ENCODE peak calls at places on chromosomes 1 and 21, in six cellular contexts. Q is PC-3, S is neuronal stem cell, E is trophoblast cell, I is endothelial cell of umbilical vein, P is K562. B is an unnamed sample.

GRCh38 chr1:40625076-40625475 is 40.4 kb downstream of the RIMS3 start:
- DNase-seq in E (no peak), S (no peak), P (no peak), Q (peak; percentile 48), I (no peak), B (no peak)

GRCh38 chr1:193674292-193674944 is 488.0 kb upstream of the B3GALT2 start:
- DNase-seq in P (no peak), Q (peak; percentile 18), S (no peak), I (peak; percentile 51), E (no peak), B (no peak)

GRCh38 chr1:217977943-217978342 is 307.1 kb upstream of the RRP15 start:
- DNase-seq in P (no peak), E (no peak), I (no peak), S (no peak), Q (no peak), B (no peak)

GRCh38 chr1:25573591-25573930 is 30.2 kb downstream of the LDLRAP1 start:
- DNase-seq in E (peak; percentile 86), S (no peak), P (no peak), I (no peak), Q (peak; percentile 22), B (no peak)

GRCh38 chr1:117586747-117587478 is 18.9 kb upstream of the TENT5C start:
- DNase-seq in I (no peak), P (no peak), E (peak; percentile 51), S (no peak), Q (no peak), B (no peak)

GRCh38 chr1:39047374-39048229 is 21.5 kb downstream of the NDUFS5 start:
- DNase-seq in Q (peak; percentile 20), S (no peak), I (peak; percentile 87), P (peak; percentile 65), E (peak; percentile 94), B (no peak)

GRCh38 chr1:143691400-143691891 is 280.3 kb downstream of the FAM72C start:
- DNase-seq in E (no peak), S (no peak), I (no peak), Q (peak; percentile 11), P (no peak), B (no peak)

GRCh38 chr1:211331011-211331709 is 4.5 kb downstream of the TRAF5 start:
- DNase-seq in E (no peak), P (no peak), I (no peak), Q (peak; percentile 85), S (no peak), B (no peak)

GRCh38 chr21:33126569-33126968 is 56.6 kb downstream of the OLIG1 start:
- DNase-seq in E (no peak), I (no peak), S (no peak), Q (no peak), P (no peak), B (no peak)

GRCh38 chr1:187474266-187474665 is 645.5 kb downstream of the PLA2G4A start:
- DNase-seq in E (peak; percentile 7), Q (peak; percentile 41), I (peak; percentile 40), P (no peak), S (no peak), B (no peak)

GRCh38 chr1:172180886-172181285 is 239.6 kb upstream of the C1orf105 start:
- DNase-seq in S (no peak), P (no peak), I (peak; percentile 75), Q (no peak), E (peak; percentile 4), B (peak; percentile 85)

GRCh38 chr1:201535778-201536245 is 3.1 kb upstream of the NAV1 start:
- DNase-seq in E (peak; percentile 30), I (no peak), Q (no peak), S (no peak), P (no peak), B (no peak)

GRCh38 chr1:172484252-172484651 is 40.4 kb upstream of the PIGC start:
- DNase-seq in E (peak; percentile 87), I (no peak), Q (peak; percentile 98), P (no peak), S (no peak), B (no peak)

GRCh38 chr21:36654341-36654740 is 44.6 kb upstream of the SIM2 start:
- DNase-seq in S (no peak), Q (no peak), E (no peak), P (no peak), I (no peak), B (no peak)

GRCh38 chr1:201626629-201627275 is 87.8 kb downstream of the NAV1 start:
- DNase-seq in Q (no peak), I (no peak), P (no peak), E (no peak), S (no peak), B (no peak)

GRCh38 chr1:53365405-53366063 is 37.7 kb upstream of the LRP8 start:
- DNase-seq in P (no peak), E (no peak), I (no peak), S (no peak), Q (no peak), B (no peak)

GRCh38 chr21:46001821-46002681 is 20.5 kb downstream of the COL6A1 start:
- DNase-seq in P (no peak), I (no peak), E (no peak), S (no peak), Q (no peak), B (no peak)

GRCh38 chr1:93345633-93346471 is at the start of gene DR1:
- DNase-seq in E (peak; percentile 91), Q (peak; percentile 94), S (peak; percentile 87), P (peak; percentile 93), I (peak; percentile 94), B (peak; percentile 71)

GRCh38 chr21:17976139-17976538 is 157.0 kb upstream of the C21orf91 start:
- DNase-seq in P (no peak), E (peak; percentile 20), I (no peak), Q (no peak), S (no peak), B (no peak)

GRCh38 chr1:54651608-54652007 is 10.0 kb downstream of the MROH7 start:
- DNase-seq in P (no peak), I (no peak), E (no peak), S (no peak), Q (no peak), B (no peak)

GRCh38 chr1:8154621-8155052 is 128.5 kb upstream of the ERRFI1 start:
- DNase-seq in I (no peak), S (peak; percentile 5), E (peak; percentile 49), Q (peak; percentile 80), P (no peak), B (no peak)

GRCh38 chr1:44237721-44238457 is 24.6 kb downstream of the DMAP1 start:
- DNase-seq in Q (no peak), I (peak; percentile 40), S (peak; percentile 66), E (peak; percentile 36), P (peak; percentile 96), B (no peak)

GRCh38 chr1:50705699-50706098 is 254.4 kb downstream of the FAF1 start:
- DNase-seq in S (no peak), I (no peak), Q (no peak), P (no peak), E (no peak), B (no peak)

GRCh38 chr1:41557751-41558455 is 73.4 kb upstream of the EDN2 start:
- DNase-seq in S (no peak), E (no peak), P (no peak), Q (no peak), I (no peak), B (no peak)

GRCh38 chr1:167491586-167492408 is 26.5 kb downstream of the CD247 start:
- DNase-seq in I (no peak), Q (no peak), E (peak; percentile 41), P (no peak), S (no peak), B (peak; percentile 77)

GRCh38 chr1:100972185-100972584 is 53.4 kb downstream of the DPH5 start:
- DNase-seq in I (no peak), Q (no peak), P (no peak), S (no peak), E (no peak), B (no peak)

GRCh38 chr1:91757760-91758545 is 128.0 kb downstream of the TGFBR3 start:
- DNase-seq in S (no peak), Q (no peak), E (peak; percentile 42), P (no peak), I (no peak), B (no peak)

GRCh38 chr1:65256860-65257719 is 52.3 kb upstream of the DNAJC6 start:
- DNase-seq in I (no peak), Q (no peak), S (no peak), P (no peak), E (peak; percentile 78), B (no peak)

GRCh38 chr1:45542591-45542990 is 8.0 kb upstream of the AKR1A1 start:
- DNase-seq in S (no peak), Q (no peak), E (peak; percentile 90), I (no peak), P (no peak), B (no peak)

GRCh38 chr1:115706774-115707425 is 61.6 kb downstream of the CASQ2 start:
- DNase-seq in P (peak; percentile 67), Q (peak; percentile 71), E (peak; percentile 81), I (peak; percentile 39), S (peak; percentile 64), B (peak; percentile 8)

GRCh38 chr1:225820522-225821120 is 10.7 kb downstream of the EPHX1 start:
- DNase-seq in S (no peak), I (no peak), P (no peak), E (no peak), Q (peak; percentile 64), B (no peak)

GRCh38 chr1:212452323-212453155 is 19.8 kb downstream of the NENF start:
- DNase-seq in E (no peak), S (no peak), P (no peak), I (peak; percentile 48), Q (no peak), B (no peak)
- H3K4me2 ChIP-seq in E (no peak overlapping the region), S (no peak overlapping the region), P (no peak overlapping the region), I (no peak overlapping the region), Q (no peak overlapping the region), B (no peak overlapping the region)

GRCh38 chr1:228343211-228343661 is 63.4 kb downstream of the TRIM11 start:
- DNase-seq in Q (no peak), S (no peak), E (no peak), I (no peak), P (no peak), B (no peak)

GRCh38 chr1:228342627-228343210 is 63.9 kb downstream of the TRIM11 start:
- DNase-seq in I (no peak), P (no peak), Q (no peak), E (no peak), S (no peak), B (no peak)

GRCh38 chr1:228346731-228347130 is 59.9 kb downstream of the TRIM11 start:
- DNase-seq in P (no peak), E (no peak), I (no peak), S (no peak), Q (no peak), B (no peak)

GRCh38 chr1:228345201-228345930 is 61.3 kb downstream of the TRIM11 start:
- DNase-seq in E (no peak), Q (no peak), S (no peak), I (no peak), P (no peak), B (no peak)

GRCh38 chr1:228344631-228345072 is 62.0 kb downstream of the TRIM11 start:
- DNase-seq in I (no peak), Q (peak; percentile 22), P (no peak), S (no peak), E (peak; percentile 56), B (no peak)
- H3K4me2 ChIP-seq in I (no peak overlapping the region), Q (no peak overlapping the region), P (no peak overlapping the region), S (no peak overlapping the region), E (no peak overlapping the region), B (no peak overlapping the region)

GRCh38 chr1:241292973-241293372 is 64.0 kb downstream of the RGS7 start:
- DNase-seq in E (no peak), Q (peak; percentile 52), P (no peak), I (no peak), S (no peak), B (no peak)
- H3K4me2 ChIP-seq in E (no peak overlapping the region), Q (no peak overlapping the region), P (no peak overlapping the region), I (no peak overlapping the region), S (no peak overlapping the region), B (no peak overlapping the region)

GRCh38 chr21:43778469-43779335 is 2.6 kb upstream of the CSTB start:
- DNase-seq in Q (peak; percentile 97), P (no peak), S (no peak), I (no peak), E (peak; percentile 50), B (no peak)
- H3K4me2 ChIP-seq in Q (peak overlapping the region; percentile 87), P (peak overlapping the region; percentile 38), S (no peak overlapping the region), I (no peak overlapping the region), E (no peak overlapping the region), B (peak overlapping the region; percentile 11)